ENCODE peak calls at places on chromosomes 4 and X, in six cellular contexts. One of them, this sample, is unnamed.

GRCh38 chr4:158005021-158005420 is 167.8 kb downstream of the GASK1B start:
- DNase-seq in cardiac muscle cell: no peak
- DNase-seq in fibroblast of pulmonary artery: no peak
- DNase-seq in stomach: no peak
- DNase-seq in right atrium auricular region: no peak
- DNase-seq in heart right ventricle: no peak
- DNase-seq in this sample: no peak

GRCh38 chr4:31701256-31701655 is 981.1 kb downstream of the PCDH7 start:
- DNase-seq in cardiac muscle cell: no peak
- DNase-seq in fibroblast of pulmonary artery: no peak
- DNase-seq in stomach: no peak
- DNase-seq in right atrium auricular region: no peak
- DNase-seq in heart right ventricle: no peak
- DNase-seq in this sample: no peak

GRCh38 chr4:143517764-143518163 is 4.3 kb downstream of the SMARCA5 start:
- DNase-seq in cardiac muscle cell: no peak
- DNase-seq in fibroblast of pulmonary artery: no peak
- DNase-seq in stomach: no peak
- DNase-seq in right atrium auricular region: no peak
- DNase-seq in heart right ventricle: no peak
- DNase-seq in this sample: no peak

GRCh38 chr4:138838251-138838650 is 177.3 kb upstream of the NOCT start:
- DNase-seq in cardiac muscle cell: no peak
- DNase-seq in fibroblast of pulmonary artery: no peak
- DNase-seq in stomach: no peak
- DNase-seq in right atrium auricular region: no peak
- DNase-seq in heart right ventricle: no peak
- DNase-seq in this sample: no peak

GRCh38 chr4:3655485-3656429 is 110.4 kb upstream of the ADRA2C start:
- DNase-seq in cardiac muscle cell: no peak
- DNase-seq in fibroblast of pulmonary artery: no peak
- DNase-seq in stomach: no peak
- DNase-seq in right atrium auricular region: no peak
- DNase-seq in heart right ventricle: no peak
- DNase-seq in this sample: peak; percentile 6

GRCh38 chrX:357693-358471 is 28.8 kb downstream of the PPP2R3B start:
- DNase-seq in cardiac muscle cell: peak; percentile 42
- DNase-seq in fibroblast of pulmonary artery: peak; percentile 68
- DNase-seq in stomach: no peak
- DNase-seq in right atrium auricular region: no peak
- DNase-seq in heart right ventricle: no peak
- DNase-seq in this sample: no peak

GRCh38 chr4:13988347-13989265 is 361.1 kb upstream of the BOD1L1 start:
- DNase-seq in cardiac muscle cell: peak; percentile 97
- DNase-seq in fibroblast of pulmonary artery: peak; percentile 97
- DNase-seq in stomach: no peak
- DNase-seq in right atrium auricular region: peak; percentile 77
- DNase-seq in heart right ventricle: no peak
- DNase-seq in this sample: peak; percentile 99

GRCh38 chrX:115147220-115147619 is 42.0 kb upstream of the RBMXL3 start:
- DNase-seq in cardiac muscle cell: peak; percentile 28
- DNase-seq in fibroblast of pulmonary artery: peak; percentile 45
- DNase-seq in stomach: no peak
- DNase-seq in right atrium auricular region: no peak
- DNase-seq in heart right ventricle: no peak
- DNase-seq in this sample: peak; percentile 50

GRCh38 chr4:106986486-106986885 is 49.6 kb downstream of the DKK2 start:
- DNase-seq in cardiac muscle cell: no peak
- DNase-seq in fibroblast of pulmonary artery: no peak
- DNase-seq in stomach: no peak
- DNase-seq in right atrium auricular region: no peak
- DNase-seq in heart right ventricle: no peak
- DNase-seq in this sample: peak; percentile 13

GRCh38 chr4:144633215-144633614 is 12.7 kb upstream of the HHIP start:
- DNase-seq in cardiac muscle cell: no peak
- DNase-seq in fibroblast of pulmonary artery: no peak
- DNase-seq in stomach: no peak
- DNase-seq in right atrium auricular region: no peak
- DNase-seq in heart right ventricle: no peak
- DNase-seq in this sample: no peak

GRCh38 chrX:12984629-12985303 is 9.9 kb downstream of the TMSB4X start:
- DNase-seq in cardiac muscle cell: peak; percentile 56
- DNase-seq in fibroblast of pulmonary artery: peak; percentile 61
- DNase-seq in stomach: peak; percentile 87
- DNase-seq in right atrium auricular region: no peak
- DNase-seq in heart right ventricle: no peak
- DNase-seq in this sample: peak; percentile 81

GRCh38 chr4:118745357-118745756 is 60.2 kb downstream of the METTL14 start:
- DNase-seq in cardiac muscle cell: peak; percentile 75
- DNase-seq in fibroblast of pulmonary artery: peak; percentile 73
- DNase-seq in stomach: no peak
- DNase-seq in right atrium auricular region: no peak
- DNase-seq in heart right ventricle: no peak
- DNase-seq in this sample: peak; percentile 43

GRCh38 chr4:87209696-87210095 is 10.7 kb downstream of the KLHL8 start:
- DNase-seq in cardiac muscle cell: peak; percentile 56
- DNase-seq in fibroblast of pulmonary artery: peak; percentile 49
- DNase-seq in stomach: peak; percentile 42
- DNase-seq in right atrium auricular region: peak; percentile 69
- DNase-seq in heart right ventricle: peak; percentile 37
- DNase-seq in this sample: no peak

GRCh38 chr4:85039526-85039925 is 73.0 kb upstream of the WDFY3 start:
- DNase-seq in cardiac muscle cell: peak; percentile 67
- DNase-seq in fibroblast of pulmonary artery: peak; percentile 61
- DNase-seq in stomach: no peak
- DNase-seq in right atrium auricular region: no peak
- DNase-seq in heart right ventricle: no peak
- DNase-seq in this sample: peak; percentile 49

GRCh38 chrX:38374431-38374830 is 22.0 kb downstream of the OTC start:
- DNase-seq in cardiac muscle cell: no peak
- DNase-seq in fibroblast of pulmonary artery: no peak
- DNase-seq in stomach: no peak
- DNase-seq in right atrium auricular region: no peak
- DNase-seq in heart right ventricle: no peak
- DNase-seq in this sample: no peak

GRCh38 chrX:133645977-133646750 is 230.9 kb upstream of the GPC4 start:
- DNase-seq in cardiac muscle cell: peak; percentile 91
- DNase-seq in fibroblast of pulmonary artery: peak; percentile 91
- DNase-seq in stomach: no peak
- DNase-seq in right atrium auricular region: no peak
- DNase-seq in heart right ventricle: no peak
- DNase-seq in this sample: peak; percentile 92

GRCh38 chr4:12689457-12689856 is 794.7 kb downstream of the RAB28 start:
- DNase-seq in cardiac muscle cell: no peak
- DNase-seq in fibroblast of pulmonary artery: no peak
- DNase-seq in stomach: no peak
- DNase-seq in right atrium auricular region: no peak
- DNase-seq in heart right ventricle: no peak
- DNase-seq in this sample: no peak

GRCh38 chrX:39201305-39201990 is 400.2 kb downstream of the MID1IP1 start:
- DNase-seq in cardiac muscle cell: peak; percentile 2
- DNase-seq in fibroblast of pulmonary artery: no peak
- DNase-seq in stomach: no peak
- DNase-seq in right atrium auricular region: no peak
- DNase-seq in heart right ventricle: no peak
- DNase-seq in this sample: peak; percentile 2

GRCh38 chr4:22635692-22636091 is 57.0 kb upstream of the GBA3 start:
- DNase-seq in cardiac muscle cell: no peak
- DNase-seq in fibroblast of pulmonary artery: no peak
- DNase-seq in stomach: no peak
- DNase-seq in right atrium auricular region: no peak
- DNase-seq in heart right ventricle: no peak
- DNase-seq in this sample: no peak

GRCh38 chrX:63661676-63662075 is 123.3 kb downstream of the ARHGEF9 start:
- DNase-seq in cardiac muscle cell: peak; percentile 25
- DNase-seq in fibroblast of pulmonary artery: no peak
- DNase-seq in stomach: no peak
- DNase-seq in right atrium auricular region: no peak
- DNase-seq in heart right ventricle: no peak
- DNase-seq in this sample: no peak

GRCh38 chrX:63656871-63657580 is 128.0 kb downstream of the ARHGEF9 start:
- DNase-seq in cardiac muscle cell: peak; percentile 75
- DNase-seq in fibroblast of pulmonary artery: peak; percentile 64
- DNase-seq in stomach: no peak
- DNase-seq in right atrium auricular region: no peak
- DNase-seq in heart right ventricle: peak; percentile 4
- DNase-seq in this sample: peak; percentile 61

GRCh38 chrX:63652086-63652775 is 132.8 kb downstream of the ARHGEF9 start:
- DNase-seq in cardiac muscle cell: no peak
- DNase-seq in fibroblast of pulmonary artery: no peak
- DNase-seq in stomach: no peak
- DNase-seq in right atrium auricular region: no peak
- DNase-seq in heart right ventricle: no peak
- DNase-seq in this sample: peak; percentile 58

GRCh38 chrX:63658920-63659319 is 126.1 kb downstream of the ARHGEF9 start:
- DNase-seq in cardiac muscle cell: peak; percentile 50
- DNase-seq in fibroblast of pulmonary artery: peak; percentile 24
- DNase-seq in stomach: no peak
- DNase-seq in right atrium auricular region: peak; percentile 62
- DNase-seq in heart right ventricle: no peak
- DNase-seq in this sample: peak; percentile 18

GRCh38 chrX:63657821-63658220 is 127.2 kb downstream of the ARHGEF9 start:
- DNase-seq in cardiac muscle cell: peak; percentile 86
- DNase-seq in fibroblast of pulmonary artery: peak; percentile 85
- DNase-seq in stomach: no peak
- DNase-seq in right atrium auricular region: peak; percentile 76
- DNase-seq in heart right ventricle: peak; percentile 44
- DNase-seq in this sample: peak; percentile 78
- TF ChIP-seq CTCF in cardiac muscle cell: no peak
- TF ChIP-seq CTCF in fibroblast of pulmonary artery: no peak
- TF ChIP-seq CTCF in stomach: no peak
- TF ChIP-seq CTCF in right atrium auricular region: no peak
- TF ChIP-seq CTCF in heart right ventricle: no peak
- TF ChIP-seq CTCF in this sample: no peak

DNA sequence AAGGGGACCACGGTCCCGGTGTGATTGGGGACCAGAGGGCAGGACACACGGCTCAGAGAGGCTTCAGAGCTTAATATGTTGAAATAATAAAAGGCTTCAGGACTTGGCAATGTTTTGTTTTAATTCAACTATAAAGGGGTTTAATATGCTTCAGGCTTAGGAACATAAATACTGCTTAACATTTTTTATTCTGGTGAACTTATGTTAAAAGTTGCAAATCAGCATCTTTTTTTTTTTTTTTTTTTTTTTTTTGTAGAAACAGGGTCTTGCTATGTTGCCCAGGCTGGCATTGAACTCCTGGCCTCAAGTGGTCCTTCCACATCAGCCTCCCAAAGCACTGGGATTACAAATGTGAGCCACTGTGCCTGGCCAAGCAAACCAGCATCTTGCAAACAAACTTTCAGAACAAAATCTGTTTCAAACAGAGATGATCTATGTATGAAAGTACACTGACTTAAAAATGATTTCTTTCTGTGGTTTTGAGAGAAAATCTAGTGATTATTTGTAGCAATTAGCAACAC is 37.7 kb downstream of the RHOH start:
- DNase-seq in cardiac muscle cell: no peak
- DNase-seq in fibroblast of pulmonary artery: no peak
- DNase-seq in stomach: no peak
- DNase-seq in right atrium auricular region: no peak
- DNase-seq in heart right ventricle: no peak
- DNase-seq in this sample: no peak
- H3K4me3 ChIP-seq in cardiac muscle cell: no peak overlapping the region
- H3K4me3 ChIP-seq in fibroblast of pulmonary artery: no peak overlapping the region
- H3K4me3 ChIP-seq in stomach: no peak overlapping the region
- H3K4me3 ChIP-seq in right atrium auricular region: no peak overlapping the region
- H3K4me3 ChIP-seq in heart right ventricle: no peak overlapping the region
- H3K4me3 ChIP-seq in this sample: no peak overlapping the region

GRCh38 chr4:102715057-102715456 is 45.7 kb downstream of the MANBA start:
- DNase-seq in cardiac muscle cell: no peak
- DNase-seq in fibroblast of pulmonary artery: no peak
- DNase-seq in stomach: no peak
- DNase-seq in right atrium auricular region: no peak
- DNase-seq in heart right ventricle: no peak
- DNase-seq in this sample: peak; percentile 9
- TF ChIP-seq CTCF in cardiac muscle cell: no peak
- TF ChIP-seq CTCF in fibroblast of pulmonary artery: peak; percentile 3
- TF ChIP-seq CTCF in stomach: no peak
- TF ChIP-seq CTCF in right atrium auricular region: no peak
- TF ChIP-seq CTCF in heart right ventricle: peak; percentile 16
- TF ChIP-seq CTCF in this sample: peak; percentile 8

GRCh38 chr4:39046243-39046642 is 14.0 kb upstream of the TMEM156 start:
- DNase-seq in cardiac muscle cell: peak; percentile 43
- DNase-seq in fibroblast of pulmonary artery: peak; percentile 54
- DNase-seq in stomach: no peak
- DNase-seq in right atrium auricular region: no peak
- DNase-seq in heart right ventricle: no peak
- DNase-seq in this sample: peak; percentile 12
- H3K4me3 ChIP-seq in cardiac muscle cell: no peak overlapping the region
- H3K4me3 ChIP-seq in fibroblast of pulmonary artery: peak overlapping the region; percentile 86
- H3K4me3 ChIP-seq in stomach: peak overlapping the region; percentile 70
- H3K4me3 ChIP-seq in right atrium auricular region: peak overlapping the region; percentile 64
- H3K4me3 ChIP-seq in heart right ventricle: peak overlapping the region; percentile 70
- H3K4me3 ChIP-seq in this sample: peak overlapping the region; percentile 69

GRCh38 chr4:68079918-68080317 is 49.8 kb downstream of the TMPRSS11F start:
- DNase-seq in cardiac muscle cell: no peak
- DNase-seq in fibroblast of pulmonary artery: no peak
- DNase-seq in stomach: no peak
- DNase-seq in right atrium auricular region: no peak
- DNase-seq in heart right ventricle: no peak
- DNase-seq in this sample: no peak
- TF ChIP-seq CTCF in cardiac muscle cell: no peak
- TF ChIP-seq CTCF in fibroblast of pulmonary artery: no peak
- TF ChIP-seq CTCF in stomach: no peak
- TF ChIP-seq CTCF in right atrium auricular region: no peak
- TF ChIP-seq CTCF in heart right ventricle: no peak
- TF ChIP-seq CTCF in this sample: no peak

GRCh38 chr4:108264693-108265092 is 96.0 kb upstream of the LEF1 start:
- DNase-seq in cardiac muscle cell: no peak
- DNase-seq in fibroblast of pulmonary artery: no peak
- DNase-seq in stomach: no peak
- DNase-seq in right atrium auricular region: no peak
- DNase-seq in heart right ventricle: no peak
- DNase-seq in this sample: no peak
- H3K4me3 ChIP-seq in cardiac muscle cell: no peak overlapping the region
- H3K4me3 ChIP-seq in fibroblast of pulmonary artery: no peak overlapping the region
- H3K4me3 ChIP-seq in stomach: no peak overlapping the region
- H3K4me3 ChIP-seq in right atrium auricular region: no peak overlapping the region
- H3K4me3 ChIP-seq in heart right ventricle: no peak overlapping the region
- H3K4me3 ChIP-seq in this sample: no peak overlapping the region

DNA sequence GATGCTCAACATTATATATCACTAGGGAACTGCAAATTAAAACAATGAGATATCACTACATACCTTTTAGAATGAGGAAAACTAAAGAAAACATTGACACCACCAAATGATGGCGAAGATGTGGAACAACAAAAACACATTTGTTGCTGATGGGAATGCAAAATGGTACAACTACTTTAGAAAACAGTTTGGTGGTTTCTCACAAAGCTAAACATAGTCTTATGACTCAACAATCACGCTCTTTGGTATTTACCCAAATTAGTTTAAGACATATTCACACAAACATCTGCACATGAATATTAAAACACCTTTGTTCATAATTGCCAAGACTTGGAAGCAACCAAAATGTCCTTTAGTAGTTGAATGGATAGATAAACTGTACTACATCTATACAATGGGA is 53.2 kb downstream of the USO1 start:
- DNase-seq in cardiac muscle cell: no peak
- DNase-seq in fibroblast of pulmonary artery: no peak
- DNase-seq in stomach: no peak
- DNase-seq in right atrium auricular region: no peak
- DNase-seq in heart right ventricle: no peak
- DNase-seq in this sample: no peak
- TF ChIP-seq CTCF in cardiac muscle cell: no peak
- TF ChIP-seq CTCF in fibroblast of pulmonary artery: no peak
- TF ChIP-seq CTCF in stomach: no peak
- TF ChIP-seq CTCF in right atrium auricular region: no peak
- TF ChIP-seq CTCF in heart right ventricle: no peak
- TF ChIP-seq CTCF in this sample: no peak

This sample was measured in fibroblast of the aortic adventitia.